ENCODE peak calls at places on chromosomes 3 and 15, in ten cellular contexts. D, T, K, N, P, M, Y, X, Z and L are unnamed samples.

GRCh38 chr3:111329370-111329769 is 212.6 kb upstream of the CD96 start:
- DNase-seq in D (no peak), T (no peak), K (no peak), N (no peak), P (no peak), M (no peak), Y (no peak), X (no peak), Z (no peak), L (no peak)

GRCh38 chr3:138675393-138675792 is 66.8 kb downstream of the FAIM start:
- DNase-seq in D (no peak), T (peak; percentile 2), K (peak; percentile 18), N (no peak), P (no peak), M (no peak), Y (peak; percentile 27), X (no peak), Z (no peak), L (no peak)

GRCh38 chr3:27431116-27431515 is 53.1 kb downstream of the SLC4A7 start:
- DNase-seq in D (no peak), T (peak; percentile 23), K (peak; percentile 95), N (peak; percentile 99), P (no peak), M (no peak), Y (peak; percentile 55), X (peak; percentile 50), Z (no peak), L (peak; percentile 86)

GRCh38 chr3:193489949-193490348 is 64.7 kb downstream of the ATP13A4 start:
- DNase-seq in D (no peak), T (no peak), K (no peak), N (no peak), P (no peak), M (no peak), Y (no peak), X (no peak), Z (no peak), L (no peak)

GRCh38 chr15:36363335-36363734 is 216.1 kb upstream of the CDIN1 start:
- DNase-seq in D (no peak), T (no peak), K (peak; percentile 59), N (no peak), P (no peak), M (no peak), Y (no peak), X (no peak), Z (no peak), L (no peak)

GRCh38 chr3:99475229-99475628 is 163.2 kb upstream of the COL8A1 start:
- DNase-seq in D (no peak), T (no peak), K (peak; percentile 26), N (no peak), P (no peak), M (no peak), Y (no peak), X (no peak), Z (no peak), L (no peak)

GRCh38 chr3:42257007-42257406 is 9.0 kb downstream of the CCK start:
- DNase-seq in D (peak; percentile 77), T (no peak), K (no peak), N (no peak), P (no peak), M (no peak), Y (peak; percentile 68), X (no peak), Z (no peak), L (no peak)

GRCh38 chr3:177284383-177284881 is 87.2 kb upstream of the TBL1XR1 start:
- DNase-seq in D (no peak), T (peak; percentile 19), K (peak; percentile 76), N (no peak), P (no peak), M (no peak), Y (peak; percentile 12), X (peak; percentile 39), Z (no peak), L (no peak)

GRCh38 chr15:41473418-41473817 is 20.3 kb upstream of the ITPKA start:
- DNase-seq in D (no peak), T (no peak), K (no peak), N (no peak), P (no peak), M (no peak), Y (no peak), X (no peak), Z (no peak), L (no peak)

GRCh38 chr3:84961492-84962255 is 2.9 kb downstream of the CADM2 start:
- DNase-seq in D (no peak), T (no peak), K (peak; percentile 4), N (no peak), P (no peak), M (no peak), Y (no peak), X (no peak), Z (peak; percentile 27), L (no peak)
- TF ChIP-seq CTCF in D (no peak), T (no peak), K (no peak), N (no peak), P (no peak), M (no peak), Y (no peak), X (no peak), Z (no peak), L (no peak)

DNA sequence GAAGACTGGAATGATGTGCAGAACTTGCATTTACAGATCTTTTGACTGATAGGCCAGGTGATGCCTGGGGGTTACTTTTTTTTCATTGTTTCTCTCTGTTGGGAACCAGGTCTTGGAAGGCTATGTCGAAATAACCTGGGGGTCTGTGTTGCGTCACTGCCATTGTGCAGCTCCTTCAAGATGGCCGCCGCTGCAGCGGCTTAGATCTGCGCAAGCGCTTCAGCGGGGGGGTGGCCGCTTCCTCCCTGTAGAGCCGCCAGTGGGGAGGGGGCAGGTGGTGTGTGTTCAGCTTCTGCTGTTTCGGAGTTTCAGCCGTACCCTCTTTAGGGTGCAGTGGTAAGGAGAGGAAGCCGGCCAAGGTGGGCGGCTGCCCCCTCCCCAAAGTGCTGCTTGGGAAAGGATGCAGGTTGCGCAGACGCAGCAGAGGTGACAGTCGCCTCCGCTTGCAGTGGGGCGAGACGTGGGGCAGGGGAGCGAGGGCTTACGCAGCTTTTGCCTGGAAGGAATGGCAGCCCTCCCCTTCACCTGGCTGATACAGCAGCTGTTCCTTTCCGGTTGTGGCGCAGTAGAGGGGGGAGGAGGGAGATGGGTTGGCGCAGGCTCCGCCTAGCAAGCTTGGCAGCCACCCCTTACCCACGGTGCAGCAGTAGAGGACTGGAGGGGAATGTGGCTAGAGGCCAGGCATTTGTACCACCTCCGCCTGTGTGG is 1.5 kb downstream of the SNRPN start:
- DNase-seq in D (peak; percentile 85), T (peak; percentile 40), K (peak; percentile 83), N (peak; percentile 41), P (peak; percentile 64), M (no peak), Y (peak; percentile 36), X (no peak), Z (peak; percentile 68), L (peak; percentile 32)
- TF ChIP-seq CTCF in D (no peak), T (no peak), K (no peak), N (no peak), P (no peak), M (no peak), Y (no peak), X (no peak), Z (no peak), L (no peak)

GRCh38 chr3:113054552-113054951 is 63.8 kb downstream of the GTPBP8 start:
- DNase-seq in D (no peak), T (no peak), K (peak; percentile 69), N (no peak), P (no peak), M (no peak), Y (no peak), X (no peak), Z (no peak), L (peak; percentile 49)
- TF ChIP-seq CTCF in D (no peak), T (no peak), K (peak; percentile 5), N (peak; percentile 7), P (no peak), M (no peak), Y (no peak), X (no peak), Z (no peak), L (peak; percentile 6)

GRCh38 chr15:74312445-74313007 is 54.9 kb downstream of the CYP11A1 start:
- DNase-seq in D (no peak), T (no peak), K (no peak), N (no peak), P (no peak), M (no peak), Y (no peak), X (no peak), Z (no peak), L (no peak)
- TF ChIP-seq CTCF in D (no peak), T (no peak), K (no peak), N (no peak), P (no peak), M (no peak), Y (no peak), X (no peak), Z (no peak), L (no peak)

GRCh38 chr15:65790692-65791334 is 1.3 kb downstream of the DENND4A start:
- DNase-seq in D (no peak), T (peak; percentile 54), K (peak; percentile 25), N (no peak), P (no peak), M (no peak), Y (no peak), X (no peak), Z (no peak), L (no peak)

GRCh38 chr15:65792988-65793812 is 1.1 kb upstream of the DENND4A start:
- DNase-seq in D (no peak), T (no peak), K (no peak), N (no peak), P (no peak), M (no peak), Y (no peak), X (no peak), Z (no peak), L (no peak)

GRCh38 chr15:65793813-65794104 is 1.7 kb upstream of the DENND4A start:
- DNase-seq in D (no peak), T (no peak), K (no peak), N (no peak), P (no peak), M (no peak), Y (no peak), X (no peak), Z (no peak), L (no peak)

GRCh38 chr15:65791335-65792129 is 561 bp downstream of the DENND4A start:
- DNase-seq in D (peak; percentile 74), T (peak; percentile 54), K (no peak), N (no peak), P (peak; percentile 28), M (peak; percentile 85), Y (peak; percentile 41), X (peak; percentile 49), Z (peak; percentile 72), L (no peak)

GRCh38 chr15:65792130-65792987 is at the start of gene DENND4A:
- DNase-seq in D (peak; percentile 98), T (peak; percentile 91), K (peak; percentile 99), N (peak; percentile 94), P (peak; percentile 98), M (peak; percentile 92), Y (peak; percentile 97), X (peak; percentile 98), Z (peak; percentile 97), L (peak; percentile 94)
- TF ChIP-seq CTCF in D (no peak), T (no peak), K (no peak), N (no peak), P (no peak), M (no peak), Y (no peak), X (no peak), Z (no peak), L (no peak)

GRCh38 chr15:72231847-72232461 is 964 bp upstream of the PKM start:
- DNase-seq in D (no peak), T (peak; percentile 84), K (peak; percentile 88), N (peak; percentile 51), P (peak; percentile 42), M (no peak), Y (peak; percentile 74), X (peak; percentile 61), Z (no peak), L (no peak)
- TF ChIP-seq CTCF in D (no peak), T (no peak), K (no peak), N (no peak), P (no peak), M (no peak), Y (no peak), X (no peak), Z (no peak), L (no peak)